ENCODE peak calls at places on chromosomes 4 and X, in six cellular contexts. One of them, this sample, is unnamed.

GRCh38 chr4:147207941-147208340 is 262.3 kb upstream of the TTC29 start:
- DNase-seq in A549: no peak
- DNase-seq in ovary: no peak
- DNase-seq in cardiac muscle cell: no peak
- DNase-seq in cardiac fibroblast: no peak
- DNase-seq in stomach: no peak
- DNase-seq in this sample: no peak

GRCh38 chr4:123896446-123897071 is 500.0 kb downstream of the SPRY1 start:
- DNase-seq in A549: no peak
- DNase-seq in ovary: no peak
- DNase-seq in cardiac muscle cell: peak
- DNase-seq in cardiac fibroblast: peak
- DNase-seq in stomach: no peak
- DNase-seq in this sample: no peak

GRCh38 chr4:159191989-159192388 is 89.1 kb downstream of the RAPGEF2 start:
- DNase-seq in A549: peak
- DNase-seq in ovary: no peak
- DNase-seq in cardiac muscle cell: peak
- DNase-seq in cardiac fibroblast: peak
- DNase-seq in stomach: no peak
- DNase-seq in this sample: no peak

GRCh38 chr4:1360423-1361283 is 13.6 kb downstream of the UVSSA start:
- DNase-seq in A549: no peak
- DNase-seq in ovary: peak
- DNase-seq in cardiac muscle cell: peak
- DNase-seq in cardiac fibroblast: peak
- DNase-seq in stomach: no peak
- DNase-seq in this sample: no peak

GRCh38 chr4:58669783-58670182 is 1559.6 kb upstream of the IGFBP7 start:
- DNase-seq in A549: no peak
- DNase-seq in ovary: no peak
- DNase-seq in cardiac muscle cell: no peak
- DNase-seq in cardiac fibroblast: no peak
- DNase-seq in stomach: no peak
- DNase-seq in this sample: no peak

GRCh38 chr4:61440306-61440705 is 240.2 kb downstream of the ADGRL3 start:
- DNase-seq in A549: no peak
- DNase-seq in ovary: no peak
- DNase-seq in cardiac muscle cell: no peak
- DNase-seq in cardiac fibroblast: no peak
- DNase-seq in stomach: no peak
- DNase-seq in this sample: no peak

GRCh38 chr4:54669831-54670230 is 12.1 kb downstream of the KIT start:
- DNase-seq in A549: no peak
- DNase-seq in ovary: no peak
- DNase-seq in cardiac muscle cell: no peak
- DNase-seq in cardiac fibroblast: no peak
- DNase-seq in stomach: no peak
- DNase-seq in this sample: peak

GRCh38 chr4:9847971-9848764 is 66.7 kb downstream of the DRD5 start:
- DNase-seq in A549: no peak
- DNase-seq in ovary: no peak
- DNase-seq in cardiac muscle cell: no peak
- DNase-seq in cardiac fibroblast: no peak
- DNase-seq in stomach: no peak
- DNase-seq in this sample: no peak

GRCh38 chr4:17562157-17562556 is 14.8 kb upstream of the LAP3 start:
- DNase-seq in A549: no peak
- DNase-seq in ovary: no peak
- DNase-seq in cardiac muscle cell: no peak
- DNase-seq in cardiac fibroblast: no peak
- DNase-seq in stomach: no peak
- DNase-seq in this sample: no peak

GRCh38 chr4:184824776-184825393 is 883 bp downstream of the ACSL1 start:
- DNase-seq in A549: no peak
- DNase-seq in ovary: peak
- DNase-seq in cardiac muscle cell: no peak
- DNase-seq in cardiac fibroblast: no peak
- DNase-seq in stomach: peak
- DNase-seq in this sample: no peak

GRCh38 chrX:14672611-14673172 is 143.4 kb downstream of the GLRA2 start:
- DNase-seq in A549: no peak
- DNase-seq in ovary: no peak
- DNase-seq in cardiac muscle cell: no peak
- DNase-seq in cardiac fibroblast: no peak
- DNase-seq in stomach: no peak
- DNase-seq in this sample: no peak

GRCh38 chrX:72020788-72021187 is 110.1 kb downstream of the NHSL2 start:
- DNase-seq in A549: no peak
- DNase-seq in ovary: no peak
- DNase-seq in cardiac muscle cell: no peak
- DNase-seq in cardiac fibroblast: no peak
- DNase-seq in stomach: no peak
- DNase-seq in this sample: no peak

GRCh38 chrX:101658661-101659477 is 781 bp downstream of the ARMCX2 start:
- DNase-seq in A549: peak
- DNase-seq in ovary: peak
- DNase-seq in cardiac muscle cell: peak
- DNase-seq in cardiac fibroblast: peak
- DNase-seq in stomach: peak
- DNase-seq in this sample: peak

GRCh38 chr4:94595013-94595412 is 143.3 kb downstream of the PDLIM5 start:
- DNase-seq in A549: no peak
- DNase-seq in ovary: no peak
- DNase-seq in cardiac muscle cell: no peak
- DNase-seq in cardiac fibroblast: no peak
- DNase-seq in stomach: no peak
- DNase-seq in this sample: no peak

GRCh38 chr4:59994118-59994517 is 1206.0 kb upstream of the ADGRL3 start:
- DNase-seq in A549: no peak
- DNase-seq in ovary: no peak
- DNase-seq in cardiac muscle cell: no peak
- DNase-seq in cardiac fibroblast: no peak
- DNase-seq in stomach: no peak
- DNase-seq in this sample: no peak

GRCh38 chrX:9604111-9604907 is 139.5 kb downstream of the TBL1X start:
- DNase-seq in A549: no peak
- DNase-seq in ovary: peak
- DNase-seq in cardiac muscle cell: peak
- DNase-seq in cardiac fibroblast: peak
- DNase-seq in stomach: no peak
- DNase-seq in this sample: no peak

GRCh38 chr4:74793757-74794340 is 474 bp downstream of the BTC start:
- DNase-seq in A549: peak
- DNase-seq in ovary: peak
- DNase-seq in cardiac muscle cell: peak
- DNase-seq in cardiac fibroblast: peak
- DNase-seq in stomach: peak
- DNase-seq in this sample: peak

GRCh38 chr4:184649026-184649970 is at the start of the genes CASP3 and PRIMPOL:
- DNase-seq in A549: peak
- DNase-seq in ovary: peak
- DNase-seq in cardiac muscle cell: peak
- DNase-seq in cardiac fibroblast: peak
- DNase-seq in stomach: peak
- DNase-seq in this sample: peak

DNA sequence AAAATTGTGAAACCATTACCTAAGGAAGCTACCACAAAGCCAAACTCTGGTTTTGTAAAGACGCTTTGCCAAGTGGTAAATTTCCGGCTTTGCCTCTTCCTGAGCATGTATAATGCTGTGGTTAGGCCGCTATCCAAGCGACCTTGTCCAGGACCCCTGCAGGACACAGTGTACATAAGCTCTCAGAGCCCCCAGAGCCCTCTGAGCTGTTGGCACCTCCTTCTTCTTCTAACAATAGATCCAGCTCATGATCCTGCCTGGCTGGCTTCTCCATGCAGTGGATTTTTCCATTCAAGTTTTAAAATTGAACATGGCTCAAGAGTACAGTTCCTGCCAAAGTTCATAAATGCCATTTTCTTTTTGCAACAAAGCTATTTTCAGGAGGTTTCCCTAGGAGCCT is 326.7 kb downstream of the MAPK10 start:
- DNase-seq in A549: no peak
- DNase-seq in ovary: peak
- DNase-seq in cardiac muscle cell: peak
- DNase-seq in cardiac fibroblast: peak
- DNase-seq in stomach: peak
- DNase-seq in this sample: no peak
- H3K4me3 ChIP-seq in A549: no peak
- H3K4me3 ChIP-seq in ovary: no peak
- H3K4me3 ChIP-seq in cardiac muscle cell: no peak
- H3K4me3 ChIP-seq in cardiac fibroblast: no peak
- H3K4me3 ChIP-seq in stomach: no peak
- H3K4me3 ChIP-seq in this sample: no peak

GRCh38 chr4:118281611-118282442 is 71.0 kb downstream of the PRSS12 start:
- DNase-seq in A549: no peak
- DNase-seq in ovary: peak
- DNase-seq in cardiac muscle cell: peak
- DNase-seq in cardiac fibroblast: peak
- DNase-seq in stomach: no peak
- DNase-seq in this sample: peak

GRCh38 chr4:118286685-118287084 is 66.1 kb downstream of the PRSS12 start:
- DNase-seq in A549: no peak
- DNase-seq in ovary: no peak
- DNase-seq in cardiac muscle cell: no peak
- DNase-seq in cardiac fibroblast: no peak
- DNase-seq in stomach: no peak
- DNase-seq in this sample: no peak

GRCh38 chr4:118285931-118286330 is 66.9 kb downstream of the PRSS12 start:
- DNase-seq in A549: no peak
- DNase-seq in ovary: no peak
- DNase-seq in cardiac muscle cell: no peak
- DNase-seq in cardiac fibroblast: no peak
- DNase-seq in stomach: no peak
- DNase-seq in this sample: no peak

GRCh38 chr4:118282692-118283091 is 70.1 kb downstream of the PRSS12 start:
- DNase-seq in A549: no peak
- DNase-seq in ovary: no peak
- DNase-seq in cardiac muscle cell: peak
- DNase-seq in cardiac fibroblast: peak
- DNase-seq in stomach: no peak
- DNase-seq in this sample: no peak

DNA sequence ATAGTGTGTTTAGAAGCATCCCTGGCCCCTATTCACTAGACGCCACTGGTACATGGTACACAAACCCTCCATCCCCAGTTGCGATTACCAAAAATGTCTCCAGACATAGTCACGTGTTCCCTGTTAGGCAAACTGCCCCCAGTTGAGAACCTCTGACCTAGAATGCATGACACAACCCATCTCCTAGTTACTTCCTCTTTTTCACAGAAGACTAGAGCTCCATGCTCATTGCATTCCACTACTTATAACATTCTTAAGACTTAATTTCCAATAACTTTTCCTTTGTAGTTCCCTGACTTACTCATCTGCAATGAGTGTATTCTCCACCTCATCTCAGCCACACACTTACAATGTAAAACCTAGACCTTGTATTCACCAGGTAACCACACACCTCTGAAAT is 68.6 kb downstream of the PRSS12 start:
- DNase-seq in A549: no peak
- DNase-seq in ovary: no peak
- DNase-seq in cardiac muscle cell: no peak
- DNase-seq in cardiac fibroblast: no peak
- DNase-seq in stomach: no peak
- DNase-seq in this sample: no peak
- H3K4me3 ChIP-seq in A549: no peak
- H3K4me3 ChIP-seq in ovary: no peak
- H3K4me3 ChIP-seq in cardiac muscle cell: no peak
- H3K4me3 ChIP-seq in cardiac fibroblast: no peak
- H3K4me3 ChIP-seq in stomach: no peak
- H3K4me3 ChIP-seq in this sample: no peak

DNA sequence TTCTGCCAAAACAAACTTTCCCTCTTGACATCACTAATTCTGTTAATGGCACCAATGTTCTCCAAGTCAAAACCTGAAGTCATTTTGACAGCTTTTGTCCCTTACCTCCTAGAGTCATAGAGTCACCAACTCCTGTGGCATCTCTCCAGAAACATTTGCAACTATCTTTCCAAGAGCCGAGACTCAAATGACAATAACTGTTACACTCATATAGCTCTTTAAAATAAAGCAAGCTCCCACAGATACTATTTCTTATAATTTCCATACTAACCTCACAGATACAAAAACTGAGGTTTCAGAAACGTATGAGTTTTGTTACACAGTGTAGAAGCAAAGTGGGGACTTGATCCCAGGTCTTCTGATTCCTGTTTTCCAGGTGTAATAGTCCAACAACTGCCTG is 18.3 kb downstream of the GPRIN3 start:
- DNase-seq in A549: no peak
- DNase-seq in ovary: no peak
- DNase-seq in cardiac muscle cell: no peak
- DNase-seq in cardiac fibroblast: no peak
- DNase-seq in stomach: no peak
- DNase-seq in this sample: no peak
- H3K4me3 ChIP-seq in A549: no peak
- H3K4me3 ChIP-seq in ovary: no peak
- H3K4me3 ChIP-seq in cardiac muscle cell: no peak
- H3K4me3 ChIP-seq in cardiac fibroblast: no peak
- H3K4me3 ChIP-seq in stomach: no peak
- H3K4me3 ChIP-seq in this sample: no peak

GRCh38 chrX:125203737-125204578 is 115.7 kb upstream of the TEX13C start:
- DNase-seq in A549: no peak
- DNase-seq in ovary: no peak
- DNase-seq in cardiac muscle cell: no peak
- DNase-seq in cardiac fibroblast: no peak
- DNase-seq in stomach: no peak
- DNase-seq in this sample: peak
- H3K4me3 ChIP-seq in A549: peak
- H3K4me3 ChIP-seq in ovary: peak
- H3K4me3 ChIP-seq in cardiac muscle cell: peak
- H3K4me3 ChIP-seq in cardiac fibroblast: no peak
- H3K4me3 ChIP-seq in stomach: peak
- H3K4me3 ChIP-seq in this sample: peak

DNA sequence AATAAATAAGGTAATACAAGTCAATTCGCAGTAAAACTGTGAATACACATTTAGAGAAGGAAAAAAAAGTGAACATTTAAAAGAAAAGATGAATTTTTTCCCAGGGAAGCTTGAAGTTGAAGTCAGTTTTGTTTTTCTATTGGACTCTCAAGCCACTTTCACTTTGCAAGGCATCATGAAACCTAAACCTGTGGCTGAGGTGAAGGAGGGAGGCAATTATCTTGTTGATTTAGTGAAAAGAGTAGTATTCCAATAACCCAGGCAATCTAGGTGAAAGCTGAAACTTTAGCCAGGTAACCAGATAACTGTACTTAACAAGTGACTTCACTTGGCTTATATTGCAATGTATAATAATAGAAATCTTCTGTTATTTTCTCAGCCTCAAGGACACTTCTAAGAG is 138.6 kb downstream of the HDX start:
- DNase-seq in A549: no peak
- DNase-seq in ovary: no peak
- DNase-seq in cardiac muscle cell: no peak
- DNase-seq in cardiac fibroblast: no peak
- DNase-seq in stomach: no peak
- DNase-seq in this sample: no peak
- H3K4me3 ChIP-seq in A549: no peak
- H3K4me3 ChIP-seq in ovary: no peak
- H3K4me3 ChIP-seq in cardiac muscle cell: no peak
- H3K4me3 ChIP-seq in cardiac fibroblast: no peak
- H3K4me3 ChIP-seq in stomach: no peak
- H3K4me3 ChIP-seq in this sample: no peak